ENCODE peak calls at places on chromosome 6, in eight cellular contexts. One of them, this sample, is unnamed.

GRCh38 chr6:36956111-36956820 is 1.7 kb downstream of the PI16 start:
- DNase-seq in H54: peak
- DNase-seq in cardiac fibroblast: no peak
- DNase-seq in heart left ventricle: no peak
- DNase-seq in activated CD4-positive, CD25-positive, alpha-beta regulatory T cell treated with anti-CD3 and anti-CD28 coated beads, Interleukin-2, amount 50 U/mL, for 16 hours: no peak
- DNase-seq in HFFc6: no peak
- DNase-seq in midbrain: no peak
- DNase-seq in SK-MEL-5: no peak
- DNase-seq in this sample: peak

GRCh38 chr6:89082439-89082838 is 1.9 kb downstream of the PNRC1 start:
- DNase-seq in H54: no peak
- DNase-seq in cardiac fibroblast: peak
- DNase-seq in heart left ventricle: no peak
- DNase-seq in activated CD4-positive, CD25-positive, alpha-beta regulatory T cell treated with anti-CD3 and anti-CD28 coated beads, Interleukin-2, amount 50 U/mL, for 16 hours: no peak
- DNase-seq in HFFc6: no peak
- DNase-seq in midbrain: peak
- DNase-seq in SK-MEL-5: no peak
- DNase-seq in this sample: peak

GRCh38 chr6:35665573-35665972 is 23.1 kb downstream of the FKBP5 start:
- DNase-seq in H54: no peak
- DNase-seq in cardiac fibroblast: no peak
- DNase-seq in heart left ventricle: no peak
- DNase-seq in activated CD4-positive, CD25-positive, alpha-beta regulatory T cell treated with anti-CD3 and anti-CD28 coated beads, Interleukin-2, amount 50 U/mL, for 16 hours: no peak
- DNase-seq in HFFc6: no peak
- DNase-seq in midbrain: no peak
- DNase-seq in SK-MEL-5: no peak
- DNase-seq in this sample: no peak

GRCh38 chr6:16651871-16652270 is 109.4 kb downstream of the ATXN1 start:
- DNase-seq in H54: no peak
- DNase-seq in cardiac fibroblast: no peak
- DNase-seq in heart left ventricle: no peak
- DNase-seq in activated CD4-positive, CD25-positive, alpha-beta regulatory T cell treated with anti-CD3 and anti-CD28 coated beads, Interleukin-2, amount 50 U/mL, for 16 hours: no peak
- DNase-seq in HFFc6: no peak
- DNase-seq in midbrain: no peak
- DNase-seq in SK-MEL-5: no peak
- DNase-seq in this sample: peak

GRCh38 chr6:143468026-143468425 is 17.4 kb downstream of the PEX3 start:
- DNase-seq in H54: no peak
- DNase-seq in cardiac fibroblast: no peak
- DNase-seq in heart left ventricle: no peak
- DNase-seq in activated CD4-positive, CD25-positive, alpha-beta regulatory T cell treated with anti-CD3 and anti-CD28 coated beads, Interleukin-2, amount 50 U/mL, for 16 hours: no peak
- DNase-seq in HFFc6: no peak
- DNase-seq in midbrain: no peak
- DNase-seq in SK-MEL-5: no peak
- DNase-seq in this sample: no peak

GRCh38 chr6:161694995-161695394 is 421.1 kb upstream of the AGPAT4 start:
- DNase-seq in H54: peak
- DNase-seq in cardiac fibroblast: peak
- DNase-seq in heart left ventricle: no peak
- DNase-seq in activated CD4-positive, CD25-positive, alpha-beta regulatory T cell treated with anti-CD3 and anti-CD28 coated beads, Interleukin-2, amount 50 U/mL, for 16 hours: no peak
- DNase-seq in HFFc6: no peak
- DNase-seq in midbrain: no peak
- DNase-seq in SK-MEL-5: peak
- DNase-seq in this sample: peak

GRCh38 chr6:27368202-27368601 is 20.4 kb upstream of the ZNF391 start:
- DNase-seq in H54: no peak
- DNase-seq in cardiac fibroblast: no peak
- DNase-seq in heart left ventricle: no peak
- DNase-seq in activated CD4-positive, CD25-positive, alpha-beta regulatory T cell treated with anti-CD3 and anti-CD28 coated beads, Interleukin-2, amount 50 U/mL, for 16 hours: no peak
- DNase-seq in HFFc6: no peak
- DNase-seq in midbrain: no peak
- DNase-seq in SK-MEL-5: no peak
- DNase-seq in this sample: no peak

GRCh38 chr6:121522265-121522664 is 86.8 kb downstream of the GJA1 start:
- DNase-seq in H54: peak
- DNase-seq in cardiac fibroblast: peak
- DNase-seq in heart left ventricle: no peak
- DNase-seq in activated CD4-positive, CD25-positive, alpha-beta regulatory T cell treated with anti-CD3 and anti-CD28 coated beads, Interleukin-2, amount 50 U/mL, for 16 hours: no peak
- DNase-seq in HFFc6: peak
- DNase-seq in midbrain: no peak
- DNase-seq in SK-MEL-5: no peak
- DNase-seq in this sample: peak

GRCh38 chr6:157531169-157531985 is 150.4 kb downstream of the ZDHHC14 start:
- DNase-seq in H54: no peak
- DNase-seq in cardiac fibroblast: no peak
- DNase-seq in heart left ventricle: no peak
- DNase-seq in activated CD4-positive, CD25-positive, alpha-beta regulatory T cell treated with anti-CD3 and anti-CD28 coated beads, Interleukin-2, amount 50 U/mL, for 16 hours: no peak
- DNase-seq in HFFc6: no peak
- DNase-seq in midbrain: no peak
- DNase-seq in SK-MEL-5: no peak
- DNase-seq in this sample: peak

GRCh38 chr6:64520050-64520449 is 884.4 kb downstream of the PHF3 start:
- DNase-seq in H54: peak
- DNase-seq in cardiac fibroblast: peak
- DNase-seq in heart left ventricle: no peak
- DNase-seq in activated CD4-positive, CD25-positive, alpha-beta regulatory T cell treated with anti-CD3 and anti-CD28 coated beads, Interleukin-2, amount 50 U/mL, for 16 hours: no peak
- DNase-seq in HFFc6: peak
- DNase-seq in midbrain: no peak
- DNase-seq in SK-MEL-5: peak
- DNase-seq in this sample: peak

GRCh38 chr6:36297511-36297910 is 27.7 kb downstream of the PNPLA1 start:
- DNase-seq in H54: no peak
- DNase-seq in cardiac fibroblast: no peak
- DNase-seq in heart left ventricle: no peak
- DNase-seq in activated CD4-positive, CD25-positive, alpha-beta regulatory T cell treated with anti-CD3 and anti-CD28 coated beads, Interleukin-2, amount 50 U/mL, for 16 hours: no peak
- DNase-seq in HFFc6: no peak
- DNase-seq in midbrain: no peak
- DNase-seq in SK-MEL-5: no peak
- DNase-seq in this sample: no peak